ENCODE peak calls at places on chromosome 19, in four cellular contexts. K, T, B and M are unnamed samples.

GRCh38 chr19:30473334-30473867 is 101.2 kb downstream of the ZNF536 start:
- DNase-seq in B (no peak), K (no peak), T (no peak), M (no peak)

GRCh38 chr19:1066748-1067340 is at the start of gene ARHGAP45:
- DNase-seq in T (peak; percentile 88), B (no peak), K (peak; percentile 83), M (no peak)

GRCh38 chr19:5244351-5244750 is 96.3 kb downstream of the PTPRS start:
- DNase-seq in K (no peak), T (no peak), B (no peak), M (no peak)

GRCh38 chr19:3698386-3698950 is 1.8 kb downstream of the PIP5K1C start:
- DNase-seq in B (peak; percentile 28), K (no peak), T (no peak), M (no peak)

GRCh38 chr19:40592170-40592569 is 9.0 kb upstream of the LTBP4 start:
- DNase-seq in B (peak; percentile 76), T (peak; percentile 35), K (no peak), M (no peak)

GRCh38 chr19:46606019-46606418 is 4.9 kb downstream of the CALM3 start:
- DNase-seq in K (no peak), T (no peak), B (no peak), M (no peak)

GRCh38 chr19:58350001-58350801 is 3.1 kb downstream of the A1BG start:
- DNase-seq in T (no peak), B (no peak), K (no peak), M (no peak)

GRCh38 chr19:52923782-52924593 is 760 bp upstream of the ZNF888 start:
- DNase-seq in K (no peak), B (no peak), T (no peak), M (peak; percentile 18)

GRCh38 chr19:29489182-29489951 is 36.4 kb upstream of the VSTM2B start:
- DNase-seq in B (no peak), T (no peak), K (no peak), M (no peak)

GRCh38 chr19:40681039-40681438 is 9.4 kb downstream of the NUMBL start:
- DNase-seq in K (no peak), B (no peak), T (no peak), M (no peak)